ENCODE peak calls at places on chromosomes 4 and X, in seven cellular contexts. M, U, E, H, S, K and A are unnamed samples.

GRCh38 chr4:40940317-40940720 is 190.6 kb downstream of the NSUN7 start:
- DNase-seq in M (no peak), U (no peak), E (peak), H (peak), S (no peak), K (no peak), A (no peak)

GRCh38 chr4:109921384-109921808 is 8.7 kb downstream of the EGF start:
- DNase-seq in M (no peak), U (no peak), E (no peak), H (no peak), S (no peak), K (no peak), A (no peak)

GRCh38 chr4:85696661-85697060 is 221.7 kb downstream of the ARHGAP24 start:
- DNase-seq in M (no peak), U (no peak), E (no peak), H (no peak), S (no peak), K (no peak), A (no peak)

GRCh38 chrX:15158736-15159406 is 111.0 kb downstream of the ASB9 start:
- DNase-seq in M (no peak), U (no peak), E (no peak), H (no peak), S (no peak), K (no peak), A (no peak)

GRCh38 chr4:151484396-151485102 is 75.6 kb downstream of the FHIP1A start:
- DNase-seq in M (peak), U (no peak), E (no peak), H (no peak), S (no peak), K (no peak), A (no peak)

GRCh38 chr4:16757080-16757521 is 141.3 kb downstream of the LDB2 start:
- DNase-seq in M (no peak), U (no peak), E (no peak), H (no peak), S (no peak), K (no peak), A (no peak)

GRCh38 chrX:147917700-147918694 is 6.3 kb downstream of the FMR1 start:
- DNase-seq in M (no peak), U (no peak), E (no peak), H (no peak), S (no peak), K (no peak), A (no peak)

GRCh38 chrX:14529288-14529989 is at the start of gene GLRA2:
- DNase-seq in M (peak), U (no peak), E (peak), H (peak), S (no peak), K (no peak), A (no peak)

GRCh38 chr4:106186201-106186600 is 129.8 kb downstream of the TBCK start:
- DNase-seq in M (no peak), U (no peak), E (no peak), H (no peak), S (no peak), K (no peak), A (no peak)

GRCh38 chr4:91087743-91088142 is 960.5 kb downstream of the CCSER1 start:
- DNase-seq in M (no peak), U (no peak), E (no peak), H (no peak), S (no peak), K (no peak), A (no peak)

GRCh38 chr4:172986114-172986513 is 182.5 kb upstream of the GALNT7 start:
- DNase-seq in M (no peak), U (no peak), E (no peak), H (no peak), S (no peak), K (no peak), A (no peak)

GRCh38 chrX:30217465-30217864 is 2.1 kb downstream of the MAGEB2 start:
- DNase-seq in M (no peak), U (no peak), E (no peak), H (no peak), S (no peak), K (no peak), A (no peak)

GRCh38 chr4:42361475-42361874 is 35.8 kb upstream of the SHISA3 start:
- DNase-seq in M (no peak), U (no peak), E (no peak), H (no peak), S (no peak), K (no peak), A (no peak)

GRCh38 chrX:7261672-7262332 is 113.8 kb upstream of the PUDP start:
- DNase-seq in M (no peak), U (no peak), E (no peak), H (no peak), S (no peak), K (no peak), A (peak)

GRCh38 chrX:105711805-105712204 is 110.5 kb upstream of the NRK start:
- DNase-seq in M (no peak), U (no peak), E (no peak), H (no peak), S (no peak), K (no peak), A (no peak)

GRCh38 chr4:114087596-114088230 is 108.3 kb upstream of the ARSJ start:
- DNase-seq in M (no peak), U (no peak), E (no peak), H (no peak), S (no peak), K (no peak), A (no peak)

GRCh38 chr4:145034727-145035211 is 63.2 kb downstream of the ANAPC10 start:
- DNase-seq in M (no peak), U (no peak), E (no peak), H (no peak), S (no peak), K (no peak), A (no peak)

GRCh38 chrX:43741843-43742573 is 85.9 kb downstream of the MAOA start:
- DNase-seq in M (no peak), U (no peak), E (no peak), H (no peak), S (no peak), K (no peak), A (no peak)

GRCh38 chr4:90126805-90127204 is 389 bp upstream of the CCSER1 start:
- DNase-seq in M (no peak), U (no peak), E (no peak), H (no peak), S (no peak), K (no peak), A (no peak)

GRCh38 chrX:17559728-17560379 is 177.4 kb upstream of the SCML1 start:
- DNase-seq in M (no peak), U (no peak), E (no peak), H (no peak), S (no peak), K (peak), A (no peak)

GRCh38 chr4:11165052-11165451 is 263.6 kb downstream of the HS3ST1 start:
- DNase-seq in M (no peak), U (no peak), E (no peak), H (no peak), S (no peak), K (no peak), A (no peak)

GRCh38 chr4:163482197-163482596 is 8.6 kb upstream of the TKTL2 start:
- DNase-seq in M (no peak), U (no peak), E (no peak), H (no peak), S (no peak), K (no peak), A (no peak)

GRCh38 chrX:150546711-150547153 is 21.7 kb upstream of the MTM1 start:
- DNase-seq in M (no peak), U (no peak), E (no peak), H (no peak), S (no peak), K (no peak), A (no peak)

GRCh38 chr4:128427832-128428366 is 140.3 kb upstream of the PGRMC2 start:
- DNase-seq in M (peak), U (no peak), E (peak), H (no peak), S (peak), K (peak), A (no peak)

GRCh38 chr4:169940460-169940859 is 85.7 kb downstream of the MFAP3L start:
- DNase-seq in M (no peak), U (no peak), E (no peak), H (no peak), S (no peak), K (no peak), A (no peak)

GRCh38 chr4:76665139-76665538 is 230.1 kb downstream of the SHROOM3 start:
- DNase-seq in M (no peak), U (no peak), E (peak), H (no peak), S (no peak), K (peak), A (no peak)

GRCh38 chr4:113020966-113021365 is 28.5 kb upstream of the ANK2 start:
- DNase-seq in M (no peak), U (no peak), E (no peak), H (no peak), S (no peak), K (no peak), A (no peak)

GRCh38 chr4:71765349-71765748 is 18.5 kb downstream of the GC start:
- DNase-seq in M (no peak), U (no peak), E (no peak), H (no peak), S (no peak), K (no peak), A (no peak)

GRCh38 chr4:170157670-170158069 is 67.9 kb upstream of the AADAT start:
- DNase-seq in M (no peak), U (no peak), E (no peak), H (no peak), S (no peak), K (no peak), A (no peak)

GRCh38 chr4:62407534-62407933 is 1207.4 kb downstream of the ADGRL3 start:
- DNase-seq in M (no peak), U (no peak), E (no peak), H (no peak), S (no peak), K (no peak), A (no peak)

GRCh38 chrX:11241720-11242119 is 51.5 kb upstream of the AMELX start:
- DNase-seq in M (no peak), U (no peak), E (no peak), H (no peak), S (no peak), K (no peak), A (no peak)
- TF ChIP-seq POLR2AphosphoS5 in M (no peak), U (no peak), E (no peak), H (no peak), S (no peak), K (no peak), A (no peak)

DNA sequence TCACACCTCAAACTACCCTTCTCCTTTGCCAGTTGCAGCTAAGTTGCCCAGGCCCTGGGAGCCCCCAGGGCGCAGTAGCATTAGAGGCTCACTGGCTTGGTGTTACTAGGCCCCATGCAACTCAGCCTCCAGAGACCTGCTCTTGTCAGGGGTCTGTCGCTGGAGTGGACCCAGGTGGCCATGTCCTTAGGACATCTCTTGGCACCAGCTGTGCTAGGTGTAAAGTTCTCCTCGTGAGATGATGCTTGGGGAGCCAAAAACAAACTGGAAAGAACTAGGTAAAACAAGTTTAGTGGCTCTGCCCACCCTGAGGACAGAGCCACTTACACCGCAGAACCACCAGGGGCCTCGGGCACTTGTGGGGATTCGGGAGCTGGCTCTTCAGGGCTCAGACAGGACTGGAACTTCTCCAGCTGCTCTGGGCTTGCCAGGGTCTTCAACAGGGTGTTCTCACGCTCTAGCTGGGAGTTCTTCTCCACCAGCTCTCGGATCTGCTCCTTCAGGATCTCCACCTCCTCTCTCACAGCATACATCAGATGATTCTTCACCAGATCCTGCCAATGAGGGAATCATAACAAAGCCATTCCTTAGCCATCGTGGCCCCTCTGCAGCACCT is 61.3 kb downstream of the TSC22D3 start:
- DNase-seq in M (no peak), U (peak), E (peak), H (no peak), S (peak), K (no peak), A (no peak)
- TF ChIP-seq POLR2A in M (no peak), U (no peak), E (no peak), H (no peak), S (peak), K (peak), A (no peak)

DNA sequence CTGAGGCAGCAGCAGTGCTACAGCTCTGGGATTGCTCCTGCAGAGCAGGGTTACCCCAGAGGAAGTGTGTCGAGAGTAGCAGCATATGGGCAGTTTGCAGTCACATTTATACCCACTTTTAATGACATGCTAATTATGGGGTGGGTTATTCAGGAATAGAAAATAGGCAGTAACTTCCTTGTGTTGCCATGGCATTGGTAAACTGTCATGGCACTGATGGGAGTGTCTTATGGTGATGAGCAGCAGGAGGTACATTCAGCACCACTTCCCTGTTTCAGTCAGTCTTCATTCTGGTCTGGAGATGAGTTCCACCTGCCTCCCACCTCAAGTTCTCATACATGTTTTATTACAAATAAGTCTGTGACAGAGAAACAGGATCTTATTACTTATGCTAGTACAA is 38.5 kb upstream of the DCLK2 start:
- DNase-seq in M (no peak), U (no peak), E (no peak), H (no peak), S (no peak), K (no peak), A (no peak)
- TF ChIP-seq POLR2AphosphoS5 in M (no peak), U (no peak), E (no peak), H (no peak), S (no peak), K (no peak), A (no peak)

GRCh38 chr4:5205981-5206380 is 154.7 kb downstream of the STK32B start:
- DNase-seq in M (no peak), U (no peak), E (no peak), H (no peak), S (no peak), K (no peak), A (no peak)
- TF ChIP-seq POLR2A in M (no peak), U (no peak), E (no peak), H (no peak), S (no peak), K (no peak), A (no peak)

DNA sequence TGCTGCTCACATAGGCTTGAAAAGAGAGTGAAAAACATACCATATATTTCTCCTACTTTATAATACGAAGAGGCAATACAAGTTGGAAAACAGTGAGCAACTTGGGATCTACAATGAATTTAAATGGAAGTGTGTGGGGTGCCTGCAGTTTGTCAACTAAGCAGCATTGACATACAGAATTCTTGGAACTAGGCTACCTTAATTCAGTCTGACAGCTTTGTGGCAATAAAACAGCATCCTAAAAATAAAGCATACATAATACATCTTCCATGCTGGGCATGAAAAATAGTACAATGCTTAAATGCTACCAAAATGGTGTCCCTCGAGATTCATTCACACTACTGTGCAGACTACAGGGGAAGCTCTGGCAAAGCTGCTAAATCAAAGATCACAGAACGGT is 8.0 kb downstream of the GASK1B start:
- DNase-seq in M (no peak), U (no peak), E (no peak), H (no peak), S (no peak), K (no peak), A (no peak)
- TF ChIP-seq POLR2AphosphoS5 in M (no peak), U (no peak), E (peak), H (peak), S (no peak), K (no peak), A (no peak)

DNA sequence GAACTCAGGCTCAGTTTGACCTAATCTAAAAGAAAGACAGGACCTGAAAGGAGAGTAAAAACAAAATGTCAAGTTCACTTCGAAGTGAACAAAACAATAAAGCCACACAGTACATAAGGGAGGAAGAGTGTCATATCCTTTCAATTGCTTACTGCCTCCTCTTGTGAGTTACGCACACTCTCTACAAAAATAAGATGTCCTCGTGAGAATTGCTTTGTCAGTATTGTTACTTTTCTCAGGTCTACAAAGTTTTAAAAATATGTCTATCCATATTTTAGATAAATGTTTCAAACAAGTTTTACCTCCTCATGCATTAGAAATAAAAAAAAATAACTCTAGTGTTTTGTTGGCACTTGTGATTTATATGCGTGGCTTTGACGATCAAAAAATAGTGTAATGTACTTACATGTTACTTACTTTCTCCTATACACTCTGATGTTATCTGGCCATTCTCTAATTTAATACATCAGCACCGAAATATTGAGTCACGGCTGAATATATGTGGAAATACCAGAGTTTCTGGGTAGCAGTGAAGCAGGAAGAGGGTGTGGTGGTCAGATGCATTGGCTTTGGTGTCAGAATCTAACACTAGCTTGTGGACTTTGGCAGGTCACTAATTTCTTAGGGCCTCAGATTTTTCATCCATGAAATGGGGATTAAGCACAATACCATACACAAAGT is 8.1 kb upstream of the MRPL1 start:
- DNase-seq in M (no peak), U (no peak), E (no peak), H (no peak), S (no peak), K (no peak), A (no peak)
- TF ChIP-seq POLR2A in M (no peak), U (no peak), E (peak), H (no peak), S (peak), K (peak), A (no peak)

GRCh38 chrX:1384738-1385250 is 7.1 kb downstream of the SLC25A6 start:
- DNase-seq in M (no peak), U (no peak), E (no peak), H (peak), S (peak), K (peak), A (no peak)

GRCh38 chrX:1385251-1385794 is 6.6 kb downstream of the SLC25A6 start:
- DNase-seq in M (no peak), U (peak), E (no peak), H (peak), S (peak), K (peak), A (no peak)

GRCh38 chrX:1387141-1387776 is 4.7 kb downstream of the SLC25A6 start:
- DNase-seq in M (no peak), U (peak), E (no peak), H (peak), S (peak), K (peak), A (no peak)

GRCh38 chrX:1386338-1387127 is 5.4 kb downstream of the SLC25A6 start:
- DNase-seq in M (no peak), U (peak), E (no peak), H (peak), S (peak), K (peak), A (no peak)

DNA sequence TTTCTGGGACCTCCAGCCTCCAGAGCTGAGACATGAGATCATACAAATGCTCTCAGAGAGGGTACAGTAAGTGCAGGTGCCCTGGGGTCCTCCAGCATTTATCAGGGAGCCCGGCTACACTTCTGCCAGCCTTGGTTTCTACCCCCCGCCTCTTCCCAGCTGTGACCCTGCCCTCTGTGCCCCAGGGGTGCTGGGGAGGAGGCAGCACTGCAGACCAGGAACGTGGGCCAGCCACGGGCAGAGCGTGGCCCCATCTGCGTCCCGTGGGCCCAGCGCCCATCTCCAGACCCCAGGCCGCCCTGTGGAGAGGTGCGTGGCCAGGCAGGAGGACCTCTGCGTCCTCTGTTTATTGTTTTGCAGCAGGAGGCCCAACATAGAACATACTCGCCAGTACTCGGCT is 6.1 kb downstream of the SLC25A6 start:
- DNase-seq in M (no peak), U (peak), E (no peak), H (no peak), S (peak), K (no peak), A (no peak)
- TF ChIP-seq POLR2AphosphoS5 in M (no peak), U (no peak), E (no peak), H (peak), S (no peak), K (no peak), A (peak)

DNA sequence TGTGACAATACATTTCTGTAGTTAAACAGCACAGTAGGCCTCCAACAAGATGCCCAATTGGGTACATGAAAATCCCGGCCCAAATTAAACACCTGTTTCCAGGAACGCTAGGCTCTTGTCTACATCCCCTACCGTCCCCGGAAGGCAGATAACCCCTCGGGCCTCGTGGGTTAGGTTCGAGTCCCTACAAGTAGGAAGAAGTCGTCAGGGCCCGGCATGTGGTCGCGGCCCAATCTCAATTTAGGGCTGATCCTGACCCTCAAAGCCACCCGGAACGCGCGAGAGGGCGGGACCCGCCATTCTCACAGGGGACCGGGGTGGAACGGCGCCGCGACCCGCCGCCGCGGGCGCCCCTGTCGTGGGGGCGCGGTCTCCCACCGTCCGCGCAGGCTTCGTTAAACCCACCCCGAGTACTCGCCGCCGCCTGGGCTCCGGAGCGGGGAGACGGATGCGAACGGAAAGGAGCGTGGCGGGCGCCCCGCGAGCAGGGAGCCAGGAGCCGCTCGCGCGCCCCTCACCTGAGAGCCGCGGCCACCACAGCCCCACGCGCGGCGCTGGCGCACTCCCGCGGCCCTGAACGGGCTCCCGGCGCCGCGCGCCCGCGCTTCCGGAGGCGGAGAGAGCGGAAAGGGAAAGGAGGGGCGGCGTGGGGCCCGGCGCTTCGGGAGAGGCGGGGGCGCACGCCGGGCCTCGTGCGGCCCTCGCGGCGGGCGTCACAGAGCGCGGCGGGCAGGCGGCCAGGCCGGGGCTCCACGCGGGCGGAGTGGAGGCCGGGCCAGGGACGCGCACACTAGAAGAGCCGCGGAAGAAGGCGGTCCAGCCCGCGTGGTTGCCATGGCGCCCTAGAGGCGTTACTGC is at the start of gene CFAP97:
- DNase-seq in M (peak), U (peak), E (peak), H (peak), S (peak), K (peak), A (peak)
- TF ChIP-seq POLR2A in M (peak), U (peak), E (no peak), H (peak), S (peak), K (peak), A (peak)